ENCODE peak calls at places on chromosomes 11 and 22, in eight cellular contexts. T, Q, Z, H, M, D, F and O are unnamed samples.

GRCh38 chr11:62030071-62030684 is 62.7 kb upstream of the FTH1 start:
- ATAC-seq in T (no peak), Q (no peak), Z (no peak), H (no peak), M (no peak), D (no peak), F (no peak), O (no peak)

GRCh38 chr22:29658171-29658570 is 54.7 kb downstream of the NF2 start:
- ATAC-seq in T (no peak), Q (no peak), Z (no peak), H (no peak), M (peak; percentile 92), D (no peak), F (no peak), O (no peak)

GRCh38 chr11:69727266-69727665 is 23.4 kb upstream of the FGF19 start:
- ATAC-seq in T (no peak), Q (no peak), Z (no peak), H (no peak), M (peak; percentile 5), D (no peak), F (no peak), O (no peak)

GRCh38 chr22:41229730-41230398 is 10.9 kb downstream of the CHADL start:
- ATAC-seq in T (peak; percentile 80), Q (no peak), Z (no peak), H (no peak), M (no peak), D (no peak), F (peak; percentile 64), O (no peak)

GRCh38 chr11:1369371-1370005 is 20.2 kb upstream of the BRSK2 start:
- ATAC-seq in T (no peak), Q (no peak), Z (no peak), H (no peak), M (no peak), D (no peak), F (no peak), O (no peak)

GRCh38 chr11:64593156-64594105 is 2.4 kb downstream of the SLC22A12 start:
- ATAC-seq in T (no peak), Q (no peak), Z (no peak), H (no peak), M (no peak), D (no peak), F (no peak), O (no peak)

GRCh38 chr11:12215192-12215591 is 104.8 kb downstream of the MICAL2 start:
- ATAC-seq in T (no peak), Q (no peak), Z (no peak), H (no peak), M (peak; percentile 66), D (no peak), F (no peak), O (no peak)

GRCh38 chr11:43788394-43788793 is 92.2 kb upstream of the ALKBH3 start:
- ATAC-seq in T (no peak), Q (no peak), Z (no peak), H (no peak), M (peak; percentile 53), D (no peak), F (peak; percentile 53), O (no peak)

GRCh38 chr11:110337570-110338193 is 41.3 kb upstream of the RDX start:
- ATAC-seq in T (no peak), Q (no peak), Z (no peak), H (no peak), M (no peak), D (no peak), F (no peak), O (peak; percentile 85)

GRCh38 chr11:26143553-26144308 is 188.2 kb upstream of the ANO3 start:
- ATAC-seq in T (no peak), Q (no peak), Z (no peak), H (no peak), M (no peak), D (no peak), F (no peak), O (no peak)

GRCh38 chr11:9263840-9264380 is 1.2 kb downstream of the DENND5A start:
- ATAC-seq in T (peak; percentile 7), Q (peak; percentile 32), Z (peak; percentile 10), H (peak; percentile 65), M (peak; percentile 5), D (peak; percentile 22), F (no peak), O (peak; percentile 86)

GRCh38 chr22:45677060-45677459 is 5.4 kb downstream of the ATXN10 start:
- ATAC-seq in T (no peak), Q (no peak), Z (no peak), H (no peak), M (no peak), D (no peak), F (no peak), O (no peak)